ENCODE peak calls at places on chromosomes 6 and 20, in five cellular contexts. V is fibroblast of pulmonary artery, L is EH, J is T-helper 9 cell, F is anterior cingulate cortex. K is an unnamed sample.

GRCh38 chr6:17705428-17705777 is 1.3 kb downstream of the NUP153 start:
- DNase-seq in V (peak), F (no peak), J (no peak), L (peak), K (no peak)

GRCh38 chr6:38509713-38510112 is 130.0 kb downstream of the BTBD9 start:
- DNase-seq in V (peak), J (no peak), L (peak), F (no peak), K (no peak)

GRCh38 chr20:53914861-53915458 is 155.4 kb downstream of the BCAS1 start:
- DNase-seq in J (no peak), F (no peak), V (no peak), L (no peak), K (peak)

GRCh38 chr6:158674342-158674969 is 24.6 kb downstream of the SYTL3 start:
- DNase-seq in J (no peak), L (no peak), V (no peak), F (no peak), K (no peak)

GRCh38 chr6:31204751-31205145 is 34.3 kb upstream of the POU5F1 start:
- DNase-seq in L (peak), J (no peak), V (no peak), F (no peak), K (no peak)

GRCh38 chr6:41427642-41428401 is 92.4 kb downstream of the NCR2 start:
- DNase-seq in F (no peak), L (peak), V (no peak), J (no peak), K (no peak)

GRCh38 chr20:34753706-34754461 is 49.7 kb downstream of the TP53INP2 start:
- DNase-seq in V (no peak), L (peak), F (no peak), J (no peak), K (no peak)

GRCh38 chr20:49647509-49647908 is 66.2 kb downstream of the B4GALT5 start:
- DNase-seq in F (no peak), L (peak), J (no peak), V (no peak), K (no peak)

GRCh38 chr6:165704001-165704748 is 41.1 kb upstream of the PDE10A start:
- DNase-seq in V (peak), J (no peak), F (peak), L (no peak), K (no peak)

GRCh38 chr20:49747707-49748524 is 34.2 kb upstream of the B4GALT5 start:
- DNase-seq in L (peak), V (peak), J (no peak), F (peak), K (peak)

GRCh38 chr6:77456531-77457248 is 6.6 kb downstream of the HTR1B start:
- DNase-seq in J (no peak), L (peak), V (peak), F (no peak), K (no peak)

GRCh38 chr6:16274519-16275229 is 36.3 kb downstream of the GMPR start:
- DNase-seq in L (no peak), V (peak), F (no peak), J (no peak), K (no peak)

GRCh38 chr20:49700411-49701185 is 13.1 kb downstream of the B4GALT5 start:
- DNase-seq in J (no peak), V (peak), L (peak), F (no peak), K (no peak)

GRCh38 chr20:46070215-46070910 is 19.4 kb downstream of the NCOA5 start:
- DNase-seq in F (no peak), V (peak), J (no peak), L (peak), K (no peak)

GRCh38 chr6:88984152-88984551 is 20.7 kb upstream of the RNGTT start:
- DNase-seq in F (no peak), J (no peak), V (no peak), L (no peak), K (no peak)

GRCh38 chr20:22548040-22548439 is 36.3 kb downstream of the FOXA2 start:
- DNase-seq in F (no peak), L (no peak), J (no peak), V (no peak), K (no peak)

GRCh38 chr6:146027586-146028249 is 1.1 kb upstream of the GRM1 start:
- DNase-seq in V (peak), F (peak), J (no peak), L (no peak), K (no peak)

GRCh38 chr6:36301085-36301658 is 31.3 kb downstream of the PNPLA1 start:
- DNase-seq in J (no peak), L (no peak), V (no peak), F (no peak), K (no peak)

GRCh38 chr6:153852481-153852880 is 186.6 kb upstream of the OPRM1 start:
- DNase-seq in J (no peak), V (no peak), F (no peak), L (no peak), K (no peak)